ENCODE peak calls at places on chromosomes 13 and 19, in four cellular contexts. F is endothelial cell of umbilical vein, Q is HepG2, O is GM12878. B is an unnamed sample. For H3K4me1, the result is how much of the 10 kb centered on the place peaks cover.

GRCh38 chr13:100349594-100349993 is 239.0 kb downstream of the GGACT start:
- DNase-seq in F (no peak), O (no peak), Q (no peak), B (no peak)

GRCh38 chr13:111329641-111330040 is 9.2 kb downstream of the TEX29 start:
- DNase-seq in O (no peak), F (no peak), Q (no peak), B (no peak)

GRCh38 chr13:48600374-48601364 is 53.1 kb upstream of the CYSLTR2 start:
- DNase-seq in F (peak), O (no peak), Q (peak), B (no peak)

GRCh38 chr13:33025220-33025744 is 9.1 kb downstream of the KL start:
- DNase-seq in F (no peak), O (no peak), Q (no peak), B (no peak)

GRCh38 chr13:84400711-84401110 is 518.4 kb upstream of the SLITRK1 start:
- DNase-seq in O (no peak), Q (no peak), F (no peak), B (no peak)

GRCh38 chr19:57903298-57904174 is 12.9 kb downstream of the ZNF417 start:
- DNase-seq in O (no peak), F (peak), Q (peak), B (peak)

GRCh38 chr19:2138061-2138728 is 13.2 kb downstream of the AP3D1 start:
- DNase-seq in F (no peak), Q (no peak), O (no peak), B (no peak)

GRCh38 chr19:389935-390289 is 19.0 kb downstream of the C2CD4C start:
- DNase-seq in O (no peak), F (no peak), Q (no peak), B (no peak)

GRCh38 chr13:50893211-50893852 is 16.3 kb upstream of the RNASEH2B start:
- DNase-seq in Q (no peak), F (no peak), O (no peak), B (no peak)

GRCh38 chr19:4414800-4415251 is 12.4 kb downstream of the CHAF1A start:
- DNase-seq in F (no peak), Q (no peak), O (no peak), B (no peak)

GRCh38 chr13:108352599-108352998 is 83.1 kb downstream of the TNFSF13B start:
- DNase-seq in O (no peak), F (no peak), Q (no peak), B (no peak)

GRCh38 chr19:41928221-41928683 is at the start of gene ERFL:
- DNase-seq in F (no peak), O (no peak), Q (no peak), B (no peak)

DNA sequence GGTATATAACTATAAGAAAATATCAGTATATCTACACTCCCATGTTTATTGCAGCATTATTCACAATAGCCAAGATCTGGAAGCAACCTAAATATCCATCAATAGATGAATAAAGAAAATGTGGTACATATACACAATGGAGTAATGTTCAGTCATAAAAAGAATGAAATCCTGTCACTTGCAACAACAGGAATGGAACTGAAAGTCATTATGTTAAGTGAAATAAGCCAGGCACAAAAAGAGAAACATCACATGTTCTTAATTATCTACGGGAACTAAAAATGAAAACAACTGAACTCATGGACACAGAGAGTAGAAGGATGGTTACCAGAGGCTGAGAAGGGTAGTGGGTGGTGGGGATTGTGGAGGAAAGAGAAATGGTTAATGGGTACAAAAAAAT is 665.2 kb downstream of the TBC1D4 start:
- DNase-seq in O (no peak), F (no peak), Q (no peak), B (no peak)
- TF ChIP-seq MYC in O (no peak), F (no peak), Q (no peak), B (no peak)

GRCh38 chr19:35211545-35212230 is 16.9 kb downstream of the FAM187B start:
- DNase-seq in F (peak), O (no peak), Q (peak), B (no peak)
- H3K4me1 ChIP-seq in F (under half), O (under half), Q (under half), B (under half)

GRCh38 chr19:7701049-7701653 is 780 bp downstream of the FCER2 start:
- DNase-seq in O (no peak), F (no peak), Q (no peak), B (no peak)
- TF ChIP-seq MYC in O (no peak), F (no peak), Q (no peak), B (no peak)

DNA sequence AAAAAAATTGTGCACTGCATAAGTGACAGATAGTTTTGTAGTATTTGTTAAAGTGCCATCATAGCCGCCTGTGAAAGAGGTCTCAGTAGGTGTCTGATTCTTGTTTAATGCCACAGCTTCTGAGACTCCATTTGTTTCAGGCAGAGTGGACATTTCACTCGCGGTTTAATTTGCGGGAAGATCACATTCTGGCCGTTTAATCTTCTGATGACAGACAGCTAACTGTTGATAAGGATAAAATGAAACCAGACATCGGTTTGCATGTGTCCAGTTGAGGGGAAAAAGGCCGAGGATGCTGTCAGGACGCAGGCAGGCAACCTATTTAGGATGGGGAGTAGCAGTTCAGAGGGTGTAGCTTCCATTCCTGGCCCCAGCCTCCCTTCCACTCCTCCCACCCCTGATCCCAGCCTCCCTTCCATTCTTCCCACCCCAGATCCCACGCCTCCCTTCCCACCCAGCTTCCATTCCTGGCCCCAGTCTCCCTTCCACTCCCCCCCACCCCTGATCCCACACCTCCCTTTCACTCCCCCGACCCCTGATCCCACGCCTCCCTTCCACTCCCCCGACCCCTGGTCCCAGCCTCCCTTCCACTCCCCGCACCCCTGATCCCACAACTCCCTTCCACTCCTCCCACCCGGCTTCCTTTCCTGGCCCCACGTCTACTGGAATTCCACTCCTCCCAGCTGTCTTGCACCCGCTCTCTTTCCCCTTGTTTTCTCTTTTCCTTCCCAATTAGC is 23.8 kb downstream of the ATP11A start:
- DNase-seq in F (no peak), O (no peak), Q (no peak), B (no peak)
- H3K4me1 ChIP-seq in F (under half), O (under half), Q (half or more), B (under half)

DNA sequence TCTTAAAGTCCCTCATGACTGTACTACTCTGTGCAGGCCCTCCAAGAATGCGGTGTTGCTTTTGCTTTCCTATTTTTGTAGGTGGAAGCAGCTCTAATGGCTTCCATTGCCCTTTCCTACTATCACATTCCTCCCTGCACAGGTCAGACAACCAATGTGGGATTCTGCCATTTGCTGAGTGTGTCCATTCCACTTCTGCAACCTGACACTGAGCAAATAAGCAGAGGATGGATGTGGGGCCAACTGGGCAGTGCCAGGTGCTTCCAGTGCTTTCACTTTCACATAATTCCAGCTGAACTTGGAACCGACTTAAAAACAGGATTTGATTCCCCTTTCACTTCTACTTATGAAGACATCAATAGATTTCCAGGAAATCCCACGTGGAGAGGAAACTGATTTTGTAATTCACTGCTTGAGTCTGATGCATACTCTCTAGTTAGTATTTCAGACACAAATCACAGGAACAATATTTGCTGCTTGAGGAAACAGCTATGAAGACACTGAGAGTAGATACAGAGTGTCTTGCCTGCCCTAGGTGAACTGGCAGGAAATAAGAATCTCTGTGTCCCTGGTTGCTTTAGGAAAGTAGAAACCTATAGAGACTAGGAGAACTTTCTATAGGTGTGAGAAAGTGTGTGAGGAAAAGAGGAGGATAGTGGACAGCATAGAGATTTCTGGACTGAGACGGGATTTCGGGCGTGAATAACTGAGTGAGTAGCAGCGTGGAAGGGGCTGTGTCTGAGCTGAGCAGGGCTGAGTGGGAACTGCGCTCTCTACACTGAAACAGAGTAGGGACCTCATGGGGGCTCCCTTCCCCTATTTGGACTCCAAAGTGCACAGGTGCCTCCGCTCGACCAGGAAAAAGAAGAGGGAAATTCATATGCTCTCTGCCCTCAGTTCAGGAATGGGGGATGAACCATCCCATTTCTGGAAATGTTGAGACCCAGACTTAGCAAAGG is 22.5 kb downstream of the LGALS16 start:
- DNase-seq in F (no peak), Q (peak), O (no peak), B (no peak)
- TF ChIP-seq MYC in F (no peak), Q (no peak), O (no peak), B (no peak)

DNA sequence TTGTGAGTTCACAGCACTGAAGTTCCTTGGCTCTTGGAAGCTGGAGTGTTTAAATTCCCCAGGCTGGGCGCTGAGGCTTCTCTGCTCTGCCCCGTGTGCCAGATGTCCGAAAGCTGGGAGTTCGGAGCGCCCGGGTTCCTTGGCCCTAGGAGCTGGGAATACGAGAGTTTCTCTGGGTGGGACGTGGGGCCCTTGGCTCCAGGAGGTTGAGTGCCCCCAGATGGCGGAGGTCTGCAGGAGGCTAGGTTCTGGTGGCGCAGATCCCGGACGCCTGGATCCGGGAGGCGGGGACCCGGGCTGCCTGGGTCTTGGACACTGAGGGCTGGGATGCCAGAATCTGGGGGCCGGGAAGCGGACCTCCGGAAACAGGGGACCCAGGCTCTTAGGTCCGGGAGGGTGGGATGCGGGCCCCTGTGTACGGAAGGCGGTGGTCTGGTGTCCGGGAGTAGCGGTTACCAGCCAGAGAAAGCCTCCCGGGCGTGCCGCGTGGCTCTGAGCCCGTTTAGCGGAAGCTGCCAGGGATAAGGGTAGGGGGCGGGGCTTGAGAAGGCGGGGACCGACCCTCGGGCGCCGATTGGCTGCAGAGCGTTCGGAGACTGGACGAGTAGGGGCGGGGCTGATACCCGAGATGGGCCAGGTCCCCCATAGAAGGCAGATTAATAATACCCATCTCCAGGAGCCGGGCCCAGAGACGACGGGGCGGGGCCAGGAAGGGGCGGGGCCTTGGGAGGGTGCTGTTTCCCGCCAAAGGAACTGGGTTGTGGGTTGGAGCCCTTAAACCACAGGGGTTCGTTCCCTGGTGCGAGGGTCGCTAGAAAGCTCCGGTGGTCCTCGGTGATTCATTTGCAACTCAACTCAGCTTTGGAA is at the start of gene SLC1A5:
- DNase-seq in O (peak), Q (peak), F (peak), B (peak)
- H3K4me1 ChIP-seq in O (under half), Q (half or more), F (under half), B (under half)

GRCh38 chr19:13337181-13337580 is 169.1 kb downstream of the CACNA1A start:
- DNase-seq in F (no peak), O (no peak), Q (no peak), B (no peak)
- TF ChIP-seq MYC in F (no peak), O (no peak), Q (no peak), B (no peak)

GRCh38 chr13:46168341-46168740 is 13.6 kb downstream of the LCP1 start:
- DNase-seq in F (no peak), Q (no peak), O (no peak), B (no peak)

GRCh38 chr13:46165485-46166220 is 16.3 kb downstream of the LCP1 start:
- DNase-seq in O (peak), F (no peak), Q (no peak), B (no peak)

GRCh38 chr13:46166221-46166584 is 15.8 kb downstream of the LCP1 start:
- DNase-seq in Q (no peak), F (no peak), O (no peak), B (no peak)

GRCh38 chr13:46168818-46169217 is 13.2 kb downstream of the LCP1 start:
- DNase-seq in Q (no peak), O (no peak), F (no peak), B (no peak)

GRCh38 chr13:46166947-46167610 is 14.9 kb downstream of the LCP1 start:
- DNase-seq in F (no peak), O (no peak), Q (no peak), B (no peak)
- H3K4me1 ChIP-seq in F (under half), O (half or more), Q (under half), B (under half)